ENCODE peak calls at places on chromosomes 5 and 9, in seven cellular contexts. B is vagina, M is stomach, A is IMR-90, I is tibial nerve, N is GM12891, L is sigmoid colon. C is an unnamed sample.

GRCh38 chr5:178786859-178787499 is 56.5 kb upstream of the ZNF354A start:
- DNase-seq in B (no peak), M (peak), A (peak), I (no peak), N (no peak), L (no peak), C (no peak)

GRCh38 chr5:123089971-123090640 is 1.1 kb downstream of the PRDM6 start:
- DNase-seq in B (no peak), M (no peak), A (peak), I (no peak), N (no peak), L (peak), C (no peak)

GRCh38 chr5:132237670-132238069 is 10.0 kb upstream of the P4HA2 start:
- DNase-seq in B (no peak), M (no peak), A (no peak), I (no peak), N (no peak), L (peak), C (no peak)

GRCh38 chr9:37511006-37511714 is 25.4 kb downstream of the POLR1E start:
- DNase-seq in B (no peak), M (no peak), A (no peak), I (no peak), N (no peak), L (no peak), C (no peak)

GRCh38 chr5:174571662-174572397 is 152.6 kb upstream of the MSX2 start:
- DNase-seq in B (no peak), M (peak), A (peak), I (peak), N (no peak), L (peak), C (no peak)

GRCh38 chr9:80885894-80886293 is 803.5 kb downstream of the TLE1 start:
- DNase-seq in B (no peak), M (no peak), A (no peak), I (peak), N (no peak), L (no peak), C (no peak)

GRCh38 chr5:155616779-155617392 is 603.3 kb downstream of the KIF4B start:
- DNase-seq in B (no peak), M (peak), A (no peak), I (peak), N (peak), L (no peak), C (no peak)

GRCh38 chr5:88236866-88237642 is 31.6 kb downstream of the TMEM161B start:
- DNase-seq in B (no peak), M (no peak), A (peak), I (no peak), N (no peak), L (no peak), C (no peak)

GRCh38 chr5:42791151-42791550 is 20.5 kb downstream of the SELENOP start:
- DNase-seq in B (no peak), M (no peak), A (no peak), I (no peak), N (no peak), L (no peak), C (no peak)

GRCh38 chr9:692636-693459 is 148.6 kb upstream of the DMRT1 start:
- DNase-seq in B (no peak), M (no peak), A (no peak), I (no peak), N (no peak), L (no peak), C (no peak)

GRCh38 chr5:191036-191948 is at the start of gene LRRC14B:
- DNase-seq in B (no peak), M (peak), A (no peak), I (no peak), N (peak), L (peak), C (no peak)

GRCh38 chr5:123367739-123368138 is 55.5 kb downstream of the CEP120 start:
- DNase-seq in B (no peak), M (no peak), A (peak), I (no peak), N (no peak), L (no peak), C (no peak)

GRCh38 chr9:95981741-95982390 is 106.4 kb downstream of the ERCC6L2 start:
- DNase-seq in B (no peak), M (no peak), A (no peak), I (no peak), N (no peak), L (no peak), C (no peak)

GRCh38 chr5:181160144-181160754 is 12.9 kb downstream of the OR2V2 start:
- DNase-seq in B (no peak), M (no peak), A (peak), I (peak), N (peak), L (peak), C (peak)

GRCh38 chr5:1544294-1545010 is 20.7 kb upstream of the LPCAT1 start:
- DNase-seq in B (peak), M (no peak), A (no peak), I (no peak), N (no peak), L (peak), C (no peak)

GRCh38 chr5:157212307-157212706 is 31.7 kb downstream of the ITK start:
- DNase-seq in B (no peak), M (no peak), A (no peak), I (no peak), N (no peak), L (no peak), C (no peak)

GRCh38 chr5:73540192-73540591 is 25.2 kb downstream of the ANKRA2 start:
- DNase-seq in B (no peak), M (no peak), A (peak), I (no peak), N (no peak), L (no peak), C (no peak)

GRCh38 chr5:38776494-38776893 is 69.3 kb upstream of the OSMR start:
- DNase-seq in B (no peak), M (no peak), A (no peak), I (no peak), N (no peak), L (no peak), C (no peak)

GRCh38 chr9:121353246-121353975 is 16.6 kb downstream of the STOM start:
- DNase-seq in B (no peak), M (no peak), A (no peak), I (no peak), N (no peak), L (no peak), C (no peak)

GRCh38 chr9:81550207-81550583 is 139.2 kb downstream of the TLE1 start:
- DNase-seq in B (no peak), M (no peak), A (no peak), I (no peak), N (no peak), L (no peak), C (no peak)

GRCh38 chr9:96230002-96230401 is 72.0 kb downstream of the HSD17B3 start:
- DNase-seq in B (no peak), M (no peak), A (no peak), I (no peak), N (no peak), L (no peak), C (no peak)

GRCh38 chr5:2688586-2688985 is 62.9 kb downstream of the IRX2 start:
- DNase-seq in B (no peak), M (no peak), A (no peak), I (no peak), N (no peak), L (peak), C (no peak)

GRCh38 chr5:102666164-102666951 is 88.7 kb upstream of the PAM start:
- DNase-seq in B (no peak), M (no peak), A (no peak), I (no peak), N (no peak), L (no peak), C (no peak)

GRCh38 chr5:110665184-110665726 is 61.2 kb downstream of the TMEM232 start:
- DNase-seq in B (no peak), M (no peak), A (no peak), I (no peak), N (no peak), L (no peak), C (no peak)

GRCh38 chr5:132011561-132012384 is at the start of gene ACSL6:
- DNase-seq in B (peak), M (peak), A (no peak), I (no peak), N (no peak), L (peak), C (no peak)

GRCh38 chr5:133995903-133996563 is 8.7 kb downstream of the VDAC1 start:
- DNase-seq in B (no peak), M (no peak), A (no peak), I (no peak), N (no peak), L (no peak), C (no peak)

GRCh38 chr9:23343226-23343625 is 482.8 kb downstream of the ELAVL2 start:
- DNase-seq in B (no peak), M (no peak), A (no peak), I (no peak), N (no peak), L (no peak), C (no peak)

GRCh38 chr5:41087461-41087860 is 16.3 kb upstream of the MROH2B start:
- DNase-seq in B (no peak), M (no peak), A (peak), I (no peak), N (no peak), L (no peak), C (no peak)

GRCh38 chr5:76608833-76609232 is 14.4 kb downstream of the F2RL2 start:
- DNase-seq in B (no peak), M (no peak), A (peak), I (no peak), N (no peak), L (no peak), C (no peak)

GRCh38 chr9:69293186-69293585 is 31.8 kb upstream of the ENTREP1 start:
- DNase-seq in B (no peak), M (no peak), A (no peak), I (no peak), N (no peak), L (no peak), C (no peak)

GRCh38 chr5:126776499-126777256 is at the start of gene LMNB1:
- DNase-seq in B (peak), M (peak), A (peak), I (peak), N (peak), L (peak), C (peak)
- TF ChIP-seq POLR2A in B (no peak), M (no peak), A (peak), I (no peak), N (peak), L (no peak), C (no peak)

DNA sequence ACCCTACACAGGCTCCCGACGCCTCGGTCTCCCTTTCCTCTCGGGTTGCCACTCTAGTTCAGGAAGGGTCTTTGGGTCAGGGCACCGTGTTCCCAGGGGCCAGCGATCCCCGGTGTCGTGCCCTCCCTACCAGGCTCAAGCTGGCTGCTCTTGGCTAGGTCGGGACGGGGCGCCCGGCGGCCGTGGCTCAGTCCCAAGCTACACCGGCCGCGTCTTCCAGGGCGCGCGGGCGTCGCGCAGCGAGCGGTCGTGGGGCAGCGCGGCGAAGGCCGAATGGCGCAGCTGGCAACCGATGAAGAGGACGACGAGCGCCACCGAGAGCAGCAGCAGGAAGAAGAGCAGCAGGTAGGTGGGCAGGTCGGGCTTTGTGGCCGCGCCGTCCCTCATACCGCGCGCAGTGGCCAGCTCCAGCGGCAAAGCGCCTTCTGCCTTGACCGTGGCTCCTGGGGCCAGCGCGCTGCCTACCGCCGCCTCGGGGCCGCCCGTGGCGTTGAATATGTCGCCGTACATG is 892 bp downstream of the SMIM32 start:
- DNase-seq in B (no peak), M (no peak), A (no peak), I (no peak), N (no peak), L (peak), C (no peak)
- TF ChIP-seq POLR2A in B (no peak), M (no peak), A (no peak), I (no peak), N (no peak), L (no peak), C (no peak)

DNA sequence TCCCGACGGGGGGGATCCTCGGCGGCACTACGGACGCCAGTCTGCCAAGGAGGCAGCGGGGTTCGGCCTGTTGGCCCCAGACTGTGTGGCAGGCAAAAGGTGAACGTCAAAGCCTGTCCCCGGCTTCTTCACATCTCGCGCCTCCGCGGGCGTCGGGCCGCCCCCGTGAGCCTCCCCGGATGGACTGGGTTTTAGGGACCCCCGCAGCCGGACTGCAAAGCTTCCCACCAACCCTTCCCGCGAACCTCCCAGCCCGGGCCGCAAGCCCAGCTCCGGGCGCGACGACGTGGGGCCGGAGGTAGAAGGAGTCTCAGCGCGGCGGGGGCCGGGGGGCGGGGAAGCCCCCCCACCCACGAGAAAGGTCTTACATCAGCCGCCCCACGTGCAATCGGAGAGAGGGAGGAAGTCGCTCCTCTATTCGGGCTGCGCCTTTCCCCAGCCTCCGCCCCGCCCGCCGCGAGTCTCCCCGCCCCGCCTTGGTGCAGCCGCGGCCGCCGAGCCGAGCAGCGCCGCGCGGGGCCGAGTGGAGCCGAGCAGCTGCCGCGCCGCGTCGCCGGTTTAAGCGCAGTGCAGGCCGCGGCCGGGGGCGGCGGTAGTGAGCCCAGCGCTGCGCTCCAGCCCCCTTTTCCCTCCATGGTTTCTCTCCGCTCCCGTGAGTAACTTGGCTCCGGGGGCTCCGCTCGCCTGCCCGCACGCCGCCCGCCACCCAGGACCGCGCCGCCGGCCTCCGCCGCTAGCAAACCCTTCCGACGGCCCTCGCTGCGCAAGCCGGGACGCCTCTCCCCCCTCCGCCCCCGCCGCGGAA is at the start of gene ANP32B:
- DNase-seq in B (no peak), M (peak), A (peak), I (peak), N (peak), L (peak), C (peak)
- TF ChIP-seq POLR2A in B (peak), M (no peak), A (peak), I (no peak), N (no peak), L (no peak), C (peak)

DNA sequence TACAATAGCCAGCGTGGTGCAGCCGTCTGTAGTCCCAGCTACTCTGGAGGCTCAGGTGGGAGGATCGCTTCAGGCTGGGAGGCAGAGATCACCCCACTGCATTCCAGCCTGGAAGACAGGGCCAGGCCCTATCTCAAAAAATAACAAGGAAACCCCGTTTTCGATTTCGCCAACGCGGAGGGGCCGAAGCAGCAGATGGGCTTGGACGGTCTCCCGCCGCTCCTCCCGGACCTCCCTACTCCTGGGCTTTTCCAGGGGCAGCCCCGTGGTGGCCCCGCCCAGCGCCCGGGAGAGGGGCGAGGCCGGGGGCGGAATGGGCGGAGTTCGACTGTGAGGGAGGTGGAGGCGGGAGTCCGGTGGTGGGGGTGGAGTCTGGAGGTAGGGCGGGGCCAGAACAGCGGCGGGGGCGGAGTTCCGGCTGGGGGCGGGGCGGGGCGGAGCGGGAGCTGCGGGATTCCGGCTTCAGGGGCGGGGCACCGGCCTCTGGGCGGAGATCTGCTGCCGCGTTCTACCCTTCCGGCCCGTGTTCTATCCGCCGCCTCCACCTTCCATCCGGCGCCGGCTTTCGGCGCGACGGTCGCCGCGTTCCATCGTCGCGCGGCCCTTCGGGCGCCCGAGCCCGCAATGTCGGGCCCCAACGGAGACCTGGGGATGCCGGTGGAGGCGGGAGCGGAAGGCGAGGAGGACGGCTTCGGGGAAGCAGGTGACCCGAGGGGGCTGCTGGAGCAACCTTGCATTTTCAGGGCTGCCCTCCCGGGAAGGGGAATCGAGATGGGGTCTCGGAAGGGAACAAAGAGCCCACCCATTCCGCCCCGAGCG is at the start of gene BBLN:
- DNase-seq in B (peak), M (peak), A (peak), I (peak), N (peak), L (peak), C (peak)
- TF ChIP-seq POLR2A in B (peak), M (no peak), A (peak), I (no peak), N (peak), L (peak), C (peak)

GRCh38 chr9:129108083-129108804 is 2.3 kb downstream of the CRAT start:
- DNase-seq in B (no peak), M (no peak), A (no peak), I (no peak), N (no peak), L (no peak), C (no peak)
- TF ChIP-seq POLR2A in B (no peak), M (no peak), A (no peak), I (no peak), N (no peak), L (no peak), C (no peak)

DNA sequence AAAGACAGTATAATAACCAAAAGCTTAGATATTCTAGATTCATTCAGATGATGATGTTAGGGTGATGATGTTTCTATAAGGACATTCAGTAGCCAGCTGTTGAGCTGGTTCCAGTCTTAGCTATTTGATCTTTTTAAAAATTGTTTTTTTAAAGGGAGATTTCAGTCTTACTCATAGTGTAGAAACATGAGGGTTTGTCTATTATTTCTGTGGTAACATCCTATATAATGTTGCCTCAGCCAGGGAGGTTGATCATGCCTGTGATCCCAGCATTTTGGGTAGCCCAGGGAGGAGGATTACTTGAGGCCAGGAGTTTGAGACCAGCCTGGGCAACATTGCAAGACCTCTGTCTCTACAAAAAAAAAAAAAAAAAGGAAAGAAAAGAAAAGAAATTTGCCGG is 167.8 kb downstream of the DOCK2 start:
- DNase-seq in B (no peak), M (no peak), A (peak), I (no peak), N (no peak), L (no peak), C (no peak)
- TF ChIP-seq POLR2A in B (no peak), M (no peak), A (no peak), I (no peak), N (no peak), L (no peak), C (no peak)

GRCh38 chr5:149632311-149633251 is 51.3 kb downstream of the ARHGEF37 start:
- DNase-seq in B (no peak), M (peak), A (peak), I (no peak), N (no peak), L (peak), C (no peak)
- TF ChIP-seq POLR2A in B (no peak), M (no peak), A (no peak), I (no peak), N (no peak), L (no peak), C (no peak)

GRCh38 chr9:91856419-91856818 is 93.6 kb downstream of the ROR2 start:
- DNase-seq in B (no peak), M (no peak), A (no peak), I (no peak), N (no peak), L (peak), C (no peak)
- TF ChIP-seq POLR2A in B (no peak), M (no peak), A (no peak), I (no peak), N (no peak), L (no peak), C (no peak)

DNA sequence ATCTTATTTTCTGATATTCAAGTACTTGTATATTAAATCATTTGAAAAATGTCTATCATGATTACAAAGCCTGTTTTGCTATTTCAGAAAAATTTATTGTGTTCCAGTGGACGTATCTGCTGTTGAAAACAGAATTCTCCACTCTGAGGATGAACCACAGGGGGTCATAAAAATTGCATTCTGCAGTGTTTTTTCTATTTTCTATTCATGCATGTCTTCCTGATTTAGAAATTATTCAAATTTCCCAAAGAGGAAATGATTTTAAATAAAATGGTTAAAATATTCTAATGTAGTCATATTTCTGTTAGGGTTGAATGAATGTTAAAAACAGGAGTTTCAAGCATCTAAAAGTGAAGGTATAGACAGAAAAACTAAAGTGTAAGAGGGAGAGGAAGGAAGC is 111.5 kb upstream of the ANKRD55 start:
- DNase-seq in B (no peak), M (no peak), A (no peak), I (no peak), N (no peak), L (no peak), C (no peak)
- TF ChIP-seq POLR2A in B (no peak), M (no peak), A (no peak), I (no peak), N (no peak), L (no peak), C (no peak)

C was measured in esophagus squamous epithelium.